ENCODE peak calls at places on chromosomes 6 and 20, in nine cellular contexts. G is NT2/D1, A is fibroblast of villous mesenchyme, Z is mammary epithelial cell, N is kidney epithelial cell, O is body of pancreas, M is OCI-LY7, Y is stomach, S is psoas muscle. F is an unnamed sample.

GRCh38 chr6:75532521-75532920 is 38.9 kb upstream of the FILIP1 start:
- DNase-seq in G (no peak), A (no peak), Z (peak), N (peak), O (no peak), M (no peak), Y (no peak), S (no peak), F (no peak)

GRCh38 chr6:40160826-40161225 is 226.6 kb upstream of the MOCS1 start:
- DNase-seq in G (no peak), A (no peak), Z (peak), N (no peak), O (no peak), M (no peak), Y (no peak), S (no peak), F (no peak)

GRCh38 chr6:132860254-132860653 is 45.9 kb downstream of the RPS12 start:
- DNase-seq in G (no peak), A (no peak), Z (no peak), N (no peak), O (no peak), M (no peak), Y (no peak), S (no peak), F (no peak)

GRCh38 chr6:124882580-124883393 is 79.5 kb upstream of the RNF217 start:
- DNase-seq in G (no peak), A (peak), Z (peak), N (no peak), O (no peak), M (no peak), Y (no peak), S (no peak), F (no peak)

GRCh38 chr6:15526129-15526764 is 136.6 kb downstream of the DTNBP1 start:
- DNase-seq in G (no peak), A (no peak), Z (no peak), N (peak), O (no peak), M (no peak), Y (no peak), S (no peak), F (no peak)

GRCh38 chr20:46293084-46293483 is 15.2 kb downstream of the CDH22 start:
- DNase-seq in G (peak), A (peak), Z (peak), N (no peak), O (no peak), M (peak), Y (no peak), S (no peak), F (peak)

GRCh38 chr20:25299801-25300200 is 51.9 kb downstream of the PYGB start:
- DNase-seq in G (no peak), A (no peak), Z (peak), N (no peak), O (no peak), M (no peak), Y (no peak), S (no peak), F (no peak)

GRCh38 chr6:70413829-70414494 is 654 bp downstream of the FAM135A start:
- DNase-seq in G (no peak), A (peak), Z (peak), N (no peak), O (no peak), M (peak), Y (no peak), S (no peak), F (no peak)

GRCh38 chr20:56360899-56361199 is 2.1 kb downstream of the FAM210B start:
- DNase-seq in G (no peak), A (no peak), Z (no peak), N (no peak), O (no peak), M (no peak), Y (no peak), S (no peak), F (no peak)

GRCh38 chr6:135861189-135861588 is 9.7 kb downstream of the PDE7B start:
- DNase-seq in G (no peak), A (no peak), Z (no peak), N (no peak), O (no peak), M (no peak), Y (no peak), S (no peak), F (no peak)

GRCh38 chr6:126033696-126034095 is 47.4 kb downstream of the TRMT11 start:
- DNase-seq in G (peak), A (peak), Z (peak), N (peak), O (peak), M (peak), Y (no peak), S (no peak), F (peak)

GRCh38 chr6:17167327-17167979 is 65.6 kb downstream of the STMND1 start:
- DNase-seq in G (peak), A (peak), Z (peak), N (no peak), O (peak), M (no peak), Y (peak), S (peak), F (no peak)

GRCh38 chr20:63053430-63054102 is 46.8 kb upstream of the BHLHE23 start:
- DNase-seq in G (no peak), A (no peak), Z (no peak), N (no peak), O (no peak), M (no peak), Y (no peak), S (no peak), F (no peak)

GRCh38 chr6:42984924-42985475 is 630 bp downstream of the PPP2R5D start:
- DNase-seq in G (no peak), A (peak), Z (no peak), N (no peak), O (peak), M (peak), Y (no peak), S (no peak), F (no peak)

GRCh38 chr6:131694832-131695426 is 6.3 kb downstream of the OR2A4 start:
- DNase-seq in G (peak), A (peak), Z (peak), N (no peak), O (peak), M (peak), Y (peak), S (peak), F (peak)

GRCh38 chr20:711526-711925 is 35.9 kb upstream of the SCRT2 start:
- DNase-seq in G (no peak), A (no peak), Z (no peak), N (no peak), O (no peak), M (no peak), Y (peak), S (no peak), F (no peak)

GRCh38 chr6:96721227-96721626 is 116.0 kb downstream of the GPR63 start:
- DNase-seq in G (no peak), A (no peak), Z (no peak), N (no peak), O (no peak), M (no peak), Y (no peak), S (no peak), F (no peak)

GRCh38 chr20:6660441-6660840 is 107.0 kb upstream of the BMP2 start:
- DNase-seq in G (no peak), A (no peak), Z (peak), N (no peak), O (peak), M (no peak), Y (peak), S (no peak), F (no peak)

GRCh38 chr6:26536571-26537159 is 1.5 kb upstream of the HMGN4 start:
- DNase-seq in G (no peak), A (peak), Z (peak), N (no peak), O (peak), M (peak), Y (no peak), S (no peak), F (no peak)

GRCh38 chr20:49482621-49483017 is at the start of gene KCNB1:
- DNase-seq in G (peak), A (peak), Z (peak), N (no peak), O (peak), M (peak), Y (peak), S (peak), F (no peak)

GRCh38 chr6:70669133-70669532 is 1.4 kb downstream of the SMAP1 start:
- DNase-seq in G (no peak), A (no peak), Z (peak), N (peak), O (peak), M (peak), Y (no peak), S (no peak), F (no peak)

GRCh38 chr20:56400001-56400640 is 7.7 kb downstream of the CSTF1 start:
- DNase-seq in G (peak), A (peak), Z (peak), N (no peak), O (peak), M (peak), Y (peak), S (no peak), F (no peak)

GRCh38 chr6:83183082-83183828 is 9.8 kb downstream of the PGM3 start:
- DNase-seq in G (no peak), A (peak), Z (peak), N (peak), O (peak), M (no peak), Y (no peak), S (no peak), F (no peak)

GRCh38 chr20:35437599-35437998 is 429 bp downstream of the GDF5 start:
- DNase-seq in G (no peak), A (no peak), Z (no peak), N (no peak), O (no peak), M (no peak), Y (no peak), S (no peak), F (no peak)
- H3K4me3 ChIP-seq in G (no peak), A (peak), Z (no peak), N (peak), O (no peak), M (no peak), Y (peak), S (peak), F (peak)

GRCh38 chr6:169590376-169590939 is 111.4 kb downstream of the WDR27 start:
- DNase-seq in G (no peak), A (no peak), Z (no peak), N (no peak), O (no peak), M (no peak), Y (no peak), S (no peak), F (no peak)
- H3K4me3 ChIP-seq in G (no peak), A (no peak), Z (no peak), N (no peak), O (no peak), M (no peak), Y (no peak), S (no peak), F (no peak)

GRCh38 chr6:146856296-146856695 is 257.5 kb downstream of the ADGB start:
- DNase-seq in G (no peak), A (no peak), Z (no peak), N (no peak), O (no peak), M (no peak), Y (no peak), S (no peak), F (no peak)

GRCh38 chr6:146855889-146856288 is 257.1 kb downstream of the ADGB start:
- DNase-seq in G (no peak), A (no peak), Z (no peak), N (no peak), O (no peak), M (no peak), Y (no peak), S (no peak), F (no peak)

GRCh38 chr6:146859206-146859605 is 260.4 kb downstream of the ADGB start:
- DNase-seq in G (no peak), A (no peak), Z (no peak), N (no peak), O (no peak), M (no peak), Y (no peak), S (no peak), F (no peak)

GRCh38 chr6:146857960-146858308 is 259.2 kb downstream of the ADGB start:
- DNase-seq in G (no peak), A (no peak), Z (no peak), N (no peak), O (no peak), M (no peak), Y (no peak), S (no peak), F (no peak)

DNA sequence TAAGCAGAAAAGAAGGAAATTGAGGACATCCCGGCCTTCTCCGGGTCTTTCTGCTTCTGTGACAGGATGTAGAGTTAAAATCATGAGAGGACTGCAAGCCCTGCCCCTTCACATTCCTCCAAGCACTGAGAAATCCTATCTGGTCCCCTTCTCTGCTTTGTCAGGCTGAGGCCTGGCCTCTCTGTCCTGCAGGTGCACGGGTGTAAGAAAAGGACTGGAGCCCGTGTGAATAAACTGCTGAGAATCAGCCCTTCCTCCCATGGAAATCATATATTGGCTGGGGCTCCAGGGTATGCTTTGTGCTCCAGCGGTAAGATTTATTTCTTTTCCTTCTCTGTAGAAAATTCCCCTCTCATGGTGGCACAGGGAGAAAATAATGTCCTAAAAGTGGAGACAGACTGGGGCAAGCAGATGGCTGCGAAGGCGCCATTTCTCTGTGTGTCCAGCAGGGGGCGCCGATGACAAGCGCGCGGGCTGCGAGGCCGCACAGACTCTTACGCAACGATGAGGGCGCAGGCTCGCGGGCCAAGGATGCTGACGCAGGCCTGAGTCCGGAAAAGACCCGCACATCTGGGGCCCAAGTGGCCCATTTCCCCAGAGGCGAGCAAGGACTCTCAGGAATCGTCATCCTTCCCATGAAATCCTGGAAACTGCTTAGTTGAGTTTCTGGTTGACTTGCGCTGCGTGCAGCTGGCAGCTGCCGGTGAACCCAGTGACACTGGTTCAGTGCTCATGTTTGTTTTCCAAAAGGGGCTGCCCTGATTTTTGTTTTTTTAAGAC is 258.6 kb downstream of the ADGB start:
- DNase-seq in G (peak), A (peak), Z (peak), N (peak), O (peak), M (peak), Y (peak), S (peak), F (no peak)
- H3K4me3 ChIP-seq in G (peak), A (peak), Z (no peak), N (peak), O (no peak), M (no peak), Y (peak), S (peak), F (peak)

GRCh38 chr6:158031445-158032353 is 50.0 kb downstream of the SYNJ2 start:
- DNase-seq in G (no peak), A (peak), Z (no peak), N (peak), O (peak), M (no peak), Y (peak), S (peak), F (no peak)
- H3K4me3 ChIP-seq in G (no peak), A (no peak), Z (no peak), N (no peak), O (no peak), M (no peak), Y (no peak), S (no peak), F (no peak)

DNA sequence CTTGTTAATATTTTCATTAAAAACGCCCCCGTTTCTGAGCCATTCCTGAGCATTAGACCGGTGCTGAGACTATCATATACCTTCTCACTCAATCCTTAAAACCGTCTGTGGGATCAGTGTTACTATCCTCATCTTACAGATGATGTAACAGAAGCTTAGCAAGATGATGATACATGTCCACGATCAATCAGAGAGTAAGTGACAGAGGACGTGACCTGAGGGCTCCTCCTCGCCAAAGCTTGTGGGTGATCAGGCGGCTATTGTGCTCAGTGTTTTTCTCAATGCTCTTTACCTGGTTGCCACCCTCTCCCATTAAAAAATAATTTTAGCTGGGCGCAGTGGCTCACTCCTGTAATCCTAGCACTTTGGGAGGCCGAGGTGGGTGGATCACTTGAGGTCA is 113.1 kb downstream of the MTHFD1L start:
- DNase-seq in G (no peak), A (no peak), Z (no peak), N (no peak), O (no peak), M (no peak), Y (no peak), S (no peak), F (no peak)
- H3K4me3 ChIP-seq in G (no peak), A (no peak), Z (no peak), N (no peak), O (no peak), M (no peak), Y (no peak), S (no peak), F (no peak)

GRCh38 chr6:49305010-49305409 is 158.0 kb downstream of the MMUT start:
- DNase-seq in G (no peak), A (no peak), Z (no peak), N (no peak), O (no peak), M (no peak), Y (no peak), S (no peak), F (no peak)
- H3K4me3 ChIP-seq in G (no peak), A (no peak), Z (no peak), N (no peak), O (no peak), M (no peak), Y (no peak), S (no peak), F (no peak)

GRCh38 chr6:153563001-153563400 is 431.9 kb upstream of the RGS17 start:
- DNase-seq in G (no peak), A (no peak), Z (no peak), N (no peak), O (no peak), M (no peak), Y (no peak), S (no peak), F (no peak)
- H3K4me3 ChIP-seq in G (no peak), A (no peak), Z (no peak), N (no peak), O (no peak), M (no peak), Y (no peak), S (no peak), F (no peak)

DNA sequence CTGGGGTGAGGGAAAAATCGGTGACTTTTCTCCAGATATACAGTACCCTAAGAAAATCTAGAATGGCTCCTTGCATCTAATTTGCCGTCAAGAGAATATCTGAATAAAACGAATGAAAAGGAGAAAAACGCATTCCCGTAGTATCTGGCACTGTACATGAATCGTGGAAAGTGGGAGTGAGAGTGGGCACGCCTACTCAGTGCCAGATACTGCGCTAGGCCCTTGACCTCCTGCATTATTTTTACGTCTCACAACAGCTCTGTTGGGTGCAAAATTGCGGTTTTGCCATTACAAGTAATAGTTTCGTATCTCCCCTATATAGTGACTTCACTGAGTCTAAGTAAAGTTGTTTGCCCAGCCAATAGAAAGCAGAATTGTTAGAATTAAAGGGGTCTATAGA is 1.3 kb downstream of the CALHM6 start:
- DNase-seq in G (no peak), A (no peak), Z (no peak), N (no peak), O (no peak), M (no peak), Y (no peak), S (no peak), F (no peak)
- H3K4me3 ChIP-seq in G (peak), A (peak), Z (peak), N (peak), O (no peak), M (no peak), Y (peak), S (peak), F (peak)

GRCh38 chr20:19918965-19919329 is 98.2 kb upstream of the NAA20 start:
- DNase-seq in G (no peak), A (no peak), Z (no peak), N (no peak), O (no peak), M (no peak), Y (no peak), S (no peak), F (no peak)

GRCh38 chr20:19913927-19914614 is 103.1 kb upstream of the NAA20 start:
- DNase-seq in G (no peak), A (no peak), Z (peak), N (peak), O (no peak), M (no peak), Y (no peak), S (no peak), F (no peak)

GRCh38 chr20:19920388-19921138 is 96.6 kb upstream of the NAA20 start:
- DNase-seq in G (no peak), A (peak), Z (no peak), N (no peak), O (no peak), M (no peak), Y (no peak), S (no peak), F (no peak)

GRCh38 chr20:19915111-19915798 is 101.9 kb upstream of the NAA20 start:
- DNase-seq in G (no peak), A (no peak), Z (no peak), N (no peak), O (peak), M (no peak), Y (no peak), S (no peak), F (no peak)

DNA sequence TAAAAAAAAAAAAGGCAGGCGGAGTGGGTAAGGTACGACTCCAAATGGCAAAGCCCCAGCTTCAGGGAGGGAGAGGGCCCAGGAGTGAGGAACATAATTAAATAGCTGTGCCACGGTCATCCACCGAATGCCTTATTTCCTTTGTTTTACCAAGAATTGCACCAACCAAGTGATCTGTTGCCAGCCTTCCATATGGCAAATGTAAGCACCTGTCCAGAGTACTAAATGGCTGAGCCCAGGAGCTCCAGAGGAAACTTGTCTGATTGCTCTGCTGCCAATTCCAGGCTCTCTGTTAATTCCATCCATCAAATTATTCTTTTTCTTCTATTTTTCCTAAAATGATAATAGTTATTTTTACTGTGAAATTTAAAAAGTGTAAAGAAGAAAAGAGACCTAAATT is 100.1 kb upstream of the NAA20 start:
- DNase-seq in G (no peak), A (no peak), Z (no peak), N (no peak), O (peak), M (no peak), Y (no peak), S (no peak), F (no peak)
- H3K4me3 ChIP-seq in G (no peak), A (no peak), Z (no peak), N (no peak), O (no peak), M (no peak), Y (no peak), S (no peak), F (no peak)

F was measured in retinal pigment epithelial cell.